ENCODE peak calls at places on chromosomes 6 and 20, in four cellular contexts. One of them, this sample, is unnamed.

GRCh38 chr6:18277181-18278006 is 13.1 kb upstream of the DEK start:
- DNase-seq in A549: no peak
- DNase-seq in CD4-positive, CD25-positive, alpha-beta regulatory T cell: no peak
- DNase-seq in CD8-positive, alpha-beta T cell: no peak
- DNase-seq in this sample: no peak

GRCh38 chr20:59032713-59033059 is 551 bp upstream of the ATP5F1E start:
- DNase-seq in CD8-positive, alpha-beta T cell: no peak
- DNase-seq in CD4-positive, CD25-positive, alpha-beta regulatory T cell: no peak
- DNase-seq in A549: peak; percentile 46
- DNase-seq in this sample: no peak

GRCh38 chr6:25202505-25202904 is 76.7 kb upstream of the CARMIL1 start:
- DNase-seq in CD8-positive, alpha-beta T cell: no peak
- DNase-seq in CD4-positive, CD25-positive, alpha-beta regulatory T cell: no peak
- DNase-seq in A549: no peak
- DNase-seq in this sample: no peak

GRCh38 chr6:18400831-18401446 is 13.8 kb downstream of the RNF144B start:
- DNase-seq in CD8-positive, alpha-beta T cell: no peak
- DNase-seq in A549: no peak
- DNase-seq in CD4-positive, CD25-positive, alpha-beta regulatory T cell: no peak
- DNase-seq in this sample: no peak

GRCh38 chr20:52926505-52926904 is 45.7 kb upstream of the TSHZ2 start:
- DNase-seq in A549: no peak
- DNase-seq in CD4-positive, CD25-positive, alpha-beta regulatory T cell: no peak
- DNase-seq in CD8-positive, alpha-beta T cell: no peak
- DNase-seq in this sample: no peak

GRCh38 chr6:18507561-18507960 is 120.4 kb downstream of the RNF144B start:
- DNase-seq in A549: no peak
- DNase-seq in CD8-positive, alpha-beta T cell: no peak
- DNase-seq in CD4-positive, CD25-positive, alpha-beta regulatory T cell: no peak
- DNase-seq in this sample: no peak

GRCh38 chr20:51516855-51517254 is 25.7 kb downstream of the NFATC2 start:
- DNase-seq in CD4-positive, CD25-positive, alpha-beta regulatory T cell: no peak
- DNase-seq in A549: no peak
- DNase-seq in CD8-positive, alpha-beta T cell: no peak
- DNase-seq in this sample: no peak

GRCh38 chr20:12987261-12987660 is 21.5 kb upstream of the SPTLC3 start:
- DNase-seq in CD4-positive, CD25-positive, alpha-beta regulatory T cell: no peak
- DNase-seq in CD8-positive, alpha-beta T cell: no peak
- DNase-seq in A549: no peak
- DNase-seq in this sample: no peak

GRCh38 chr6:80269331-80269730 is 162.9 kb downstream of the BCKDHB start:
- DNase-seq in A549: no peak
- DNase-seq in CD8-positive, alpha-beta T cell: no peak
- DNase-seq in CD4-positive, CD25-positive, alpha-beta regulatory T cell: no peak
- DNase-seq in this sample: no peak

GRCh38 chr6:163520956-163521355 is 106.4 kb downstream of the QKI start:
- DNase-seq in A549: no peak
- DNase-seq in CD4-positive, CD25-positive, alpha-beta regulatory T cell: no peak
- DNase-seq in CD8-positive, alpha-beta T cell: no peak
- DNase-seq in this sample: no peak

GRCh38 chr20:37388831-37389230 is 42.9 kb downstream of the SRC start:
- DNase-seq in A549: no peak
- DNase-seq in CD8-positive, alpha-beta T cell: no peak
- DNase-seq in CD4-positive, CD25-positive, alpha-beta regulatory T cell: no peak
- DNase-seq in this sample: peak; percentile 19

GRCh38 chr6:7747901-7748504 is 22.1 kb downstream of the BMP6 start:
- DNase-seq in CD8-positive, alpha-beta T cell: no peak
- DNase-seq in CD4-positive, CD25-positive, alpha-beta regulatory T cell: no peak
- DNase-seq in A549: no peak
- DNase-seq in this sample: no peak

GRCh38 chr6:69680302-69680701 is 116.5 kb downstream of the LMBRD1 start:
- DNase-seq in A549: no peak
- DNase-seq in CD4-positive, CD25-positive, alpha-beta regulatory T cell: no peak
- DNase-seq in CD8-positive, alpha-beta T cell: no peak
- DNase-seq in this sample: no peak

GRCh38 chr6:107822154-107823046 is 1.7 kb downstream of the SCML4 start:
- DNase-seq in A549: no peak
- DNase-seq in CD8-positive, alpha-beta T cell: peak; percentile 45
- DNase-seq in CD4-positive, CD25-positive, alpha-beta regulatory T cell: peak; percentile 70
- DNase-seq in this sample: no peak

GRCh38 chr6:165245287-165245686 is 64.1 kb downstream of the C6orf118 start:
- DNase-seq in CD4-positive, CD25-positive, alpha-beta regulatory T cell: no peak
- DNase-seq in CD8-positive, alpha-beta T cell: no peak
- DNase-seq in A549: no peak
- DNase-seq in this sample: no peak

GRCh38 chr6:11480541-11480940 is 57.0 kb upstream of the TMEM170B start:
- DNase-seq in A549: no peak
- DNase-seq in CD8-positive, alpha-beta T cell: no peak
- DNase-seq in CD4-positive, CD25-positive, alpha-beta regulatory T cell: no peak
- DNase-seq in this sample: no peak

GRCh38 chr6:72595812-72596211 is 26.1 kb upstream of the KCNQ5 start:
- DNase-seq in CD4-positive, CD25-positive, alpha-beta regulatory T cell: no peak
- DNase-seq in A549: no peak
- DNase-seq in CD8-positive, alpha-beta T cell: no peak
- DNase-seq in this sample: no peak

GRCh38 chr6:17394192-17394611 is 807 bp downstream of the CAP2 start:
- DNase-seq in CD4-positive, CD25-positive, alpha-beta regulatory T cell: no peak
- DNase-seq in CD8-positive, alpha-beta T cell: no peak
- DNase-seq in A549: peak; percentile 61
- DNase-seq in this sample: peak; percentile 74

GRCh38 chr6:131065824-131066171 is 2.8 kb upstream of the EPB41L2 start:
- DNase-seq in CD4-positive, CD25-positive, alpha-beta regulatory T cell: no peak
- DNase-seq in CD8-positive, alpha-beta T cell: no peak
- DNase-seq in A549: no peak
- DNase-seq in this sample: no peak

GRCh38 chr6:21808045-21808470 is 214.5 kb downstream of the SOX4 start:
- DNase-seq in CD8-positive, alpha-beta T cell: no peak
- DNase-seq in CD4-positive, CD25-positive, alpha-beta regulatory T cell: no peak
- DNase-seq in A549: no peak
- DNase-seq in this sample: no peak

GRCh38 chr6:127188752-127189151 is 70.3 kb downstream of the RSPO3 start:
- DNase-seq in CD8-positive, alpha-beta T cell: no peak
- DNase-seq in A549: no peak
- DNase-seq in CD4-positive, CD25-positive, alpha-beta regulatory T cell: no peak
- DNase-seq in this sample: no peak

GRCh38 chr6:158457616-158458278 is 102.1 kb upstream of the TMEM181 start:
- DNase-seq in CD8-positive, alpha-beta T cell: no peak
- DNase-seq in CD4-positive, CD25-positive, alpha-beta regulatory T cell: no peak
- DNase-seq in A549: no peak
- DNase-seq in this sample: no peak

GRCh38 chr20:38268115-38268514 is 7.6 kb upstream of the KIAA1755 start:
- DNase-seq in CD8-positive, alpha-beta T cell: no peak
- DNase-seq in CD4-positive, CD25-positive, alpha-beta regulatory T cell: no peak
- DNase-seq in A549: no peak
- DNase-seq in this sample: no peak

GRCh38 chr6:27251672-27252251 is 4.3 kb downstream of the PRSS16 start:
- DNase-seq in A549: peak; percentile 85
- DNase-seq in CD4-positive, CD25-positive, alpha-beta regulatory T cell: peak; percentile 21
- DNase-seq in CD8-positive, alpha-beta T cell: peak; percentile 45
- DNase-seq in this sample: peak; percentile 97

GRCh38 chr20:51042064-51042463 is 19.2 kb upstream of the KCNG1 start:
- DNase-seq in CD8-positive, alpha-beta T cell: no peak
- DNase-seq in A549: no peak
- DNase-seq in CD4-positive, CD25-positive, alpha-beta regulatory T cell: no peak
- DNase-seq in this sample: no peak

GRCh38 chr6:66336171-66336570 is 629.1 kb upstream of the EYS start:
- DNase-seq in CD8-positive, alpha-beta T cell: no peak
- DNase-seq in A549: no peak
- DNase-seq in CD4-positive, CD25-positive, alpha-beta regulatory T cell: no peak
- DNase-seq in this sample: no peak

GRCh38 chr6:157848693-157849092 is 25.6 kb downstream of the SNX9 start:
- DNase-seq in CD4-positive, CD25-positive, alpha-beta regulatory T cell: no peak
- DNase-seq in A549: no peak
- DNase-seq in CD8-positive, alpha-beta T cell: no peak
- DNase-seq in this sample: no peak

GRCh38 chr6:89527634-89528033 is 94.7 kb downstream of the ANKRD6 start:
- DNase-seq in CD8-positive, alpha-beta T cell: no peak
- DNase-seq in CD4-positive, CD25-positive, alpha-beta regulatory T cell: peak; percentile 27
- DNase-seq in A549: no peak
- DNase-seq in this sample: no peak

GRCh38 chr6:52548353-52548713 is 28.5 kb downstream of the TRAM2 start:
- DNase-seq in A549: no peak
- DNase-seq in CD4-positive, CD25-positive, alpha-beta regulatory T cell: no peak
- DNase-seq in CD8-positive, alpha-beta T cell: no peak
- DNase-seq in this sample: no peak

GRCh38 chr6:131524695-131525336 is 48.2 kb upstream of the ARG1 start:
- DNase-seq in A549: no peak
- DNase-seq in CD4-positive, CD25-positive, alpha-beta regulatory T cell: peak; percentile 33
- DNase-seq in CD8-positive, alpha-beta T cell: no peak
- DNase-seq in this sample: no peak

GRCh38 chr20:23570178-23570577 is 1.9 kb upstream of the CST9L start:
- DNase-seq in CD8-positive, alpha-beta T cell: no peak
- DNase-seq in CD4-positive, CD25-positive, alpha-beta regulatory T cell: no peak
- DNase-seq in A549: no peak
- DNase-seq in this sample: no peak

GRCh38 chr20:37940161-37940560 is 37.2 kb downstream of the VSTM2L start:
- DNase-seq in CD4-positive, CD25-positive, alpha-beta regulatory T cell: no peak
- DNase-seq in A549: no peak
- DNase-seq in CD8-positive, alpha-beta T cell: no peak
- DNase-seq in this sample: no peak

GRCh38 chr20:64242003-64242796 is 13.3 kb upstream of the PCMTD2 start:
- DNase-seq in A549: no peak
- DNase-seq in CD4-positive, CD25-positive, alpha-beta regulatory T cell: no peak
- DNase-seq in CD8-positive, alpha-beta T cell: no peak
- DNase-seq in this sample: no peak

GRCh38 chr6:113362542-113363430 is 494.4 kb upstream of the MARCKS start:
- DNase-seq in CD4-positive, CD25-positive, alpha-beta regulatory T cell: no peak
- DNase-seq in CD8-positive, alpha-beta T cell: no peak
- DNase-seq in A549: no peak
- DNase-seq in this sample: no peak
- H3K4me1 ChIP-seq in CD4-positive, CD25-positive, alpha-beta regulatory T cell: no peaks in the 10 kb centered on the region
- H3K4me1 ChIP-seq in CD8-positive, alpha-beta T cell: no peaks in the 10 kb centered on the region
- H3K4me1 ChIP-seq in A549: peaks cover 26% of the 10 kb centered on the region
- H3K4me1 ChIP-seq in this sample: peaks cover 18% of the 10 kb centered on the region

GRCh38 chr20:48781634-48782033 is 46.2 kb downstream of the PREX1 start:
- DNase-seq in A549: no peak
- DNase-seq in CD4-positive, CD25-positive, alpha-beta regulatory T cell: no peak
- DNase-seq in CD8-positive, alpha-beta T cell: no peak
- DNase-seq in this sample: no peak

GRCh38 chr20:48782073-48782472 is 45.7 kb downstream of the PREX1 start:
- DNase-seq in CD8-positive, alpha-beta T cell: no peak
- DNase-seq in A549: no peak
- DNase-seq in CD4-positive, CD25-positive, alpha-beta regulatory T cell: no peak
- DNase-seq in this sample: no peak

GRCh38 chr20:48777005-48777404 is 50.8 kb downstream of the PREX1 start:
- DNase-seq in CD4-positive, CD25-positive, alpha-beta regulatory T cell: no peak
- DNase-seq in A549: no peak
- DNase-seq in CD8-positive, alpha-beta T cell: no peak
- DNase-seq in this sample: no peak

GRCh38 chr20:48777821-48778220 is 50.0 kb downstream of the PREX1 start:
- DNase-seq in CD8-positive, alpha-beta T cell: no peak
- DNase-seq in CD4-positive, CD25-positive, alpha-beta regulatory T cell: no peak
- DNase-seq in A549: no peak
- DNase-seq in this sample: no peak

GRCh38 chr20:48779435-48779834 is 48.4 kb downstream of the PREX1 start:
- DNase-seq in A549: no peak
- DNase-seq in CD8-positive, alpha-beta T cell: no peak
- DNase-seq in CD4-positive, CD25-positive, alpha-beta regulatory T cell: no peak
- DNase-seq in this sample: no peak
- H3K4me1 ChIP-seq in A549: no peaks in the 10 kb centered on the region
- H3K4me1 ChIP-seq in CD8-positive, alpha-beta T cell: peaks cover 66% of the 10 kb centered on the region
- H3K4me1 ChIP-seq in CD4-positive, CD25-positive, alpha-beta regulatory T cell: peaks cover 61% of the 10 kb centered on the region
- H3K4me1 ChIP-seq in this sample: no peaks in the 10 kb centered on the region

DNA sequence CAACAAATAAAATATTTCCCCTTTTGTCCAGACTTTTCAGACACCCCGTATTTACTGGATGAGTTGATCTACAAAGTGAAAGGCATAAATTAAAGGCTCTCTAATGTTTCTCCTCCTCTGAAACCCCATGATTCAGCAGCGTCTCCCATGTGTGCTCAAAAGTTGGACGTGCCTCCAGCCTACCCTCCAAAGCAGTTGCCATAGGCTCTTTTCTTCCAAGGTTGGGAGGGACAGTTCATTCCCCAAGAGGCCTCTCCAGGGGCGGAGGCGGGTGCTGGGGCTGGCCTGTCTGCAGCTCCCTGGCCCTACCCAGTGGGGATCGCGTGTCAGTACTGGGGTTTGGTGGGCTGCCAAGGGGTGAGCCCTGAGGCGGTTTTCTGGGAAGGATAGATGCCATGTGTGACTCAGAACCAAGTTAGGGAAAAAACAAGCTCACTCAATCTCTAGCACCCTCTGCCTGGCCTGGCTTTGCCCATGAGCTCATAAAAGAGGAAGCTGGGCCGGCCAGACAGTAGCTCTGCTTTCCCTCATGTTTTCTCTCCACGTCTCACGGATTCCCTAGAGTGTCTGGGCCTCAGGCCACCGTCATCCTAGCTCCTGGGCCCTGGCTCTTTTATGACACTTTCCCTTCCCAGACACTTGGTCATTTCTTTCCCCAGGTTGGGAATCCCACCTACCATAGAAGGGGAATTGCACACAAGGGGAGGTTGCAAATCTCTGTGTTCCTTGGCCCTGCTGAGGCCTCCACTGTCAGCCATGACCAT is 8.0 kb upstream of the IER3 start:
- DNase-seq in A549: peak; percentile 77
- DNase-seq in CD4-positive, CD25-positive, alpha-beta regulatory T cell: no peak
- DNase-seq in CD8-positive, alpha-beta T cell: no peak
- DNase-seq in this sample: peak; percentile 54
- H3K4me1 ChIP-seq in A549: peaks cover 68% of the 10 kb centered on the region
- H3K4me1 ChIP-seq in CD4-positive, CD25-positive, alpha-beta regulatory T cell: no peaks in the 10 kb centered on the region
- H3K4me1 ChIP-seq in CD8-positive, alpha-beta T cell: peaks cover under 1% of the 10 kb centered on the region
- H3K4me1 ChIP-seq in this sample: peaks cover 47% of the 10 kb centered on the region

GRCh38 chr6:125101656-125102055 is 51.9 kb upstream of the TPD52L1 start:
- DNase-seq in CD4-positive, CD25-positive, alpha-beta regulatory T cell: no peak
- DNase-seq in A549: no peak
- DNase-seq in CD8-positive, alpha-beta T cell: no peak
- DNase-seq in this sample: no peak
- H3K4me1 ChIP-seq in CD4-positive, CD25-positive, alpha-beta regulatory T cell: no peaks in the 10 kb centered on the region
- H3K4me1 ChIP-seq in A549: peaks cover 46% of the 10 kb centered on the region
- H3K4me1 ChIP-seq in CD8-positive, alpha-beta T cell: no peaks in the 10 kb centered on the region
- H3K4me1 ChIP-seq in this sample: no peaks in the 10 kb centered on the region

DNA sequence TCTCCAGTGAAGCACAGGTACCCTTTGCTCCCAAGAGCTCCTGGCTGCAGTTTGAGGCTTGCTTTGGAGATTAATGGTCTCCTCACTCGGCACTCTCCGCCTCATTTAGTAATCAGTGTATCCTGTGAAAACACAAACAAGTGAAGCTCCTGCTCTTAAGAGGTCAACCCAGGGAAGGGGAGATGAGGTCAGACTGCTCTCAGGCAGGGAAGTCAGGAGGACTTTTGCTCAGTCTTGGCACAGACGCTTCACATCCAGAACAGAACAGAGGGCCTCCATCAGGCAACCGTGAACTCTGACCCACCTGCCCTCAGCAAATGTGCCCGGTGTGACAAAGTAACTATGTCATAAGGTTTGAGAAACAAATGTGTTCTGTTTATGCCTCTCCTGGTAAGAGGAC is 428.8 kb upstream of the JARID2 start:
- DNase-seq in A549: no peak
- DNase-seq in CD8-positive, alpha-beta T cell: no peak
- DNase-seq in CD4-positive, CD25-positive, alpha-beta regulatory T cell: no peak
- DNase-seq in this sample: no peak
- H3K4me1 ChIP-seq in A549: no peaks in the 10 kb centered on the region
- H3K4me1 ChIP-seq in CD8-positive, alpha-beta T cell: no peaks in the 10 kb centered on the region
- H3K4me1 ChIP-seq in CD4-positive, CD25-positive, alpha-beta regulatory T cell: no peaks in the 10 kb centered on the region
- H3K4me1 ChIP-seq in this sample: no peaks in the 10 kb centered on the region

GRCh38 chr6:129667034-129667433 is 42.9 kb downstream of the ARHGAP18 start:
- DNase-seq in CD4-positive, CD25-positive, alpha-beta regulatory T cell: no peak
- DNase-seq in A549: no peak
- DNase-seq in CD8-positive, alpha-beta T cell: no peak
- DNase-seq in this sample: no peak
- H3K4me1 ChIP-seq in CD4-positive, CD25-positive, alpha-beta regulatory T cell: peaks cover 7% of the 10 kb centered on the region
- H3K4me1 ChIP-seq in A549: peaks cover 62% of the 10 kb centered on the region
- H3K4me1 ChIP-seq in CD8-positive, alpha-beta T cell: peaks cover 6% of the 10 kb centered on the region
- H3K4me1 ChIP-seq in this sample: peaks cover 22% of the 10 kb centered on the region

This sample was measured in pancreas.